ENCODE peak calls at places on chromosomes 1 and 21, in five cellular contexts. One of them, this sample, is unnamed.

GRCh38 chr1:247576514-247576913 is 11.6 kb upstream of the OR2G2 start:
- DNase-seq in SK-N-SH: peak; percentile 10
- DNase-seq in K562: no peak
- DNase-seq in H1: no peak
- DNase-seq in GM12878: no peak
- DNase-seq in this sample: peak; percentile 4

GRCh38 chr1:96472471-96472870 is 249.1 kb upstream of the PTBP2 start:
- DNase-seq in SK-N-SH: no peak
- DNase-seq in K562: no peak
- DNase-seq in H1: no peak
- DNase-seq in GM12878: no peak
- DNase-seq in this sample: no peak

GRCh38 chr1:24728982-24729381 is 16.3 kb upstream of the CLIC4 start:
- DNase-seq in SK-N-SH: no peak
- DNase-seq in K562: no peak
- DNase-seq in H1: no peak
- DNase-seq in GM12878: no peak
- DNase-seq in this sample: no peak

GRCh38 chr1:95520390-95520789 is 286.4 kb downstream of the RWDD3 start:
- DNase-seq in SK-N-SH: no peak
- DNase-seq in K562: no peak
- DNase-seq in H1: no peak
- DNase-seq in GM12878: no peak
- DNase-seq in this sample: no peak

GRCh38 chr1:42893064-42893463 is 46.7 kb downstream of the ZNF691 start:
- DNase-seq in SK-N-SH: no peak
- DNase-seq in K562: no peak
- DNase-seq in H1: no peak
- DNase-seq in GM12878: no peak
- DNase-seq in this sample: no peak

GRCh38 chr1:206609229-206609991 is 2.9 kb downstream of the EIF2D start:
- DNase-seq in SK-N-SH: no peak
- DNase-seq in K562: no peak
- DNase-seq in H1: no peak
- DNase-seq in GM12878: peak; percentile 71
- DNase-seq in this sample: no peak

GRCh38 chr1:57112148-57112547 is 146.3 kb upstream of the C8B start:
- DNase-seq in SK-N-SH: no peak
- DNase-seq in K562: no peak
- DNase-seq in H1: no peak
- DNase-seq in GM12878: no peak
- DNase-seq in this sample: no peak

GRCh38 chr1:24142546-24143431 is at the start of gene IL22RA1:
- DNase-seq in SK-N-SH: no peak
- DNase-seq in K562: no peak
- DNase-seq in H1: no peak
- DNase-seq in GM12878: no peak
- DNase-seq in this sample: peak; percentile 34

GRCh38 chr1:239270509-239270908 is 115.9 kb upstream of the CHRM3 start:
- DNase-seq in SK-N-SH: no peak
- DNase-seq in K562: no peak
- DNase-seq in H1: no peak
- DNase-seq in GM12878: no peak
- DNase-seq in this sample: no peak

GRCh38 chr1:41533016-41533730 is 48.7 kb upstream of the EDN2 start:
- DNase-seq in SK-N-SH: no peak
- DNase-seq in K562: no peak
- DNase-seq in H1: no peak
- DNase-seq in GM12878: no peak
- DNase-seq in this sample: no peak

GRCh38 chr1:62406576-62406975 is 30.3 kb upstream of the USP1 start:
- DNase-seq in SK-N-SH: no peak
- DNase-seq in K562: no peak
- DNase-seq in H1: no peak
- DNase-seq in GM12878: no peak
- DNase-seq in this sample: no peak

GRCh38 chr21:29260461-29260860 is 38.3 kb upstream of the BACH1 start:
- DNase-seq in SK-N-SH: no peak
- DNase-seq in K562: no peak
- DNase-seq in H1: no peak
- DNase-seq in GM12878: no peak
- DNase-seq in this sample: no peak

GRCh38 chr1:65343286-65343685 is 33.9 kb downstream of the DNAJC6 start:
- DNase-seq in SK-N-SH: no peak
- DNase-seq in K562: no peak
- DNase-seq in H1: no peak
- DNase-seq in GM12878: no peak
- DNase-seq in this sample: no peak

GRCh38 chr1:151539321-151540020 is 638 bp upstream of the TUFT1 start:
- DNase-seq in SK-N-SH: no peak
- DNase-seq in K562: peak; percentile 66
- DNase-seq in H1: no peak
- DNase-seq in GM12878: peak; percentile 26
- DNase-seq in this sample: peak; percentile 95

GRCh38 chr1:101409102-101409501 is 172.3 kb downstream of the S1PR1 start:
- DNase-seq in SK-N-SH: no peak
- DNase-seq in K562: no peak
- DNase-seq in H1: no peak
- DNase-seq in GM12878: no peak
- DNase-seq in this sample: no peak

GRCh38 chr1:65109515-65109914 is 38.5 kb upstream of the AK4 start:
- DNase-seq in SK-N-SH: peak; percentile 17
- DNase-seq in K562: no peak
- DNase-seq in H1: no peak
- DNase-seq in GM12878: no peak
- DNase-seq in this sample: no peak

GRCh38 chr1:7333094-7333493 is 438.0 kb upstream of the VAMP3 start:
- DNase-seq in SK-N-SH: no peak
- DNase-seq in K562: no peak
- DNase-seq in H1: no peak
- DNase-seq in GM12878: no peak
- DNase-seq in this sample: no peak

GRCh38 chr1:44147582-44147981 is 6.2 kb upstream of the KLF18 start:
- DNase-seq in SK-N-SH: no peak
- DNase-seq in K562: no peak
- DNase-seq in H1: no peak
- DNase-seq in GM12878: no peak
- DNase-seq in this sample: no peak

GRCh38 chr1:108017698-108018097 is 52.7 kb upstream of the VAV3 start:
- DNase-seq in SK-N-SH: no peak
- DNase-seq in K562: no peak
- DNase-seq in H1: no peak
- DNase-seq in GM12878: no peak
- DNase-seq in this sample: no peak

GRCh38 chr1:2025491-2025981 is 6.4 kb downstream of the GABRD start:
- DNase-seq in SK-N-SH: no peak
- DNase-seq in K562: no peak
- DNase-seq in H1: no peak
- DNase-seq in GM12878: no peak
- DNase-seq in this sample: no peak

GRCh38 chr1:114272593-114272992 is 118.9 kb upstream of the SYT6 start:
- DNase-seq in SK-N-SH: no peak
- DNase-seq in K562: no peak
- DNase-seq in H1: no peak
- DNase-seq in GM12878: no peak
- DNase-seq in this sample: no peak

GRCh38 chr1:235996048-235996785 is 68.7 kb downstream of the NID1 start:
- DNase-seq in SK-N-SH: no peak
- DNase-seq in K562: no peak
- DNase-seq in H1: no peak
- DNase-seq in GM12878: no peak
- DNase-seq in this sample: no peak

GRCh38 chr1:22971161-22972062 is 1.3 kb downstream of the LACTBL1 start:
- DNase-seq in SK-N-SH: no peak
- DNase-seq in K562: no peak
- DNase-seq in H1: no peak
- DNase-seq in GM12878: no peak
- DNase-seq in this sample: no peak

GRCh38 chr1:154263465-154264332 is 8.7 kb upstream of the HAX1 start:
- DNase-seq in SK-N-SH: no peak
- DNase-seq in K562: no peak
- DNase-seq in H1: no peak
- DNase-seq in GM12878: no peak
- DNase-seq in this sample: no peak

GRCh38 chr1:51946300-51946699 is 44.2 kb downstream of the RAB3B start:
- DNase-seq in SK-N-SH: no peak
- DNase-seq in K562: no peak
- DNase-seq in H1: no peak
- DNase-seq in GM12878: no peak
- DNase-seq in this sample: no peak

GRCh38 chr1:180510882-180511281 is 8.5 kb upstream of the ACBD6 start:
- DNase-seq in SK-N-SH: no peak
- DNase-seq in K562: no peak
- DNase-seq in H1: no peak
- DNase-seq in GM12878: no peak
- DNase-seq in this sample: no peak

GRCh38 chr1:180504186-180504585 is 1.8 kb upstream of the ACBD6 start:
- DNase-seq in SK-N-SH: no peak
- DNase-seq in K562: no peak
- DNase-seq in H1: no peak
- DNase-seq in GM12878: no peak
- DNase-seq in this sample: no peak

GRCh38 chr1:180508725-180509097 is 6.3 kb upstream of the ACBD6 start:
- DNase-seq in SK-N-SH: no peak
- DNase-seq in K562: no peak
- DNase-seq in H1: no peak
- DNase-seq in GM12878: no peak
- DNase-seq in this sample: no peak

GRCh38 chr1:180505732-180506335 is 3.5 kb upstream of the ACBD6 start:
- DNase-seq in SK-N-SH: no peak
- DNase-seq in K562: no peak
- DNase-seq in H1: no peak
- DNase-seq in GM12878: no peak
- DNase-seq in this sample: peak; percentile 24

GRCh38 chr1:180507826-180508724 is 5.7 kb upstream of the ACBD6 start:
- DNase-seq in SK-N-SH: peak; percentile 30
- DNase-seq in K562: peak; percentile 60
- DNase-seq in H1: no peak
- DNase-seq in GM12878: no peak
- DNase-seq in this sample: no peak
- TF ChIP-seq RAD21 in SK-N-SH: no peak
- TF ChIP-seq RAD21 in K562: no peak
- TF ChIP-seq RAD21 in H1: no peak
- TF ChIP-seq RAD21 in GM12878: no peak
- TF ChIP-seq RAD21 in this sample: no peak

GRCh38 chr1:27959792-27960603 is at the start of gene XKR8:
- DNase-seq in SK-N-SH: no peak
- DNase-seq in K562: peak; percentile 87
- DNase-seq in H1: peak; percentile 92
- DNase-seq in GM12878: peak; percentile 31
- DNase-seq in this sample: peak; percentile 70
- TF ChIP-seq YY1 in SK-N-SH: no peak
- TF ChIP-seq YY1 in K562: no peak
- TF ChIP-seq YY1 in H1: peak; percentile 49
- TF ChIP-seq YY1 in GM12878: no peak
- TF ChIP-seq YY1 in this sample: no peak

GRCh38 chr1:38327559-38327973 is 281.0 kb upstream of the POU3F1 start:
- DNase-seq in SK-N-SH: no peak
- DNase-seq in K562: no peak
- DNase-seq in H1: no peak
- DNase-seq in GM12878: no peak
- DNase-seq in this sample: no peak
- TF ChIP-seq RAD21 in SK-N-SH: no peak
- TF ChIP-seq RAD21 in K562: no peak
- TF ChIP-seq RAD21 in H1: no peak
- TF ChIP-seq RAD21 in GM12878: no peak
- TF ChIP-seq RAD21 in this sample: no peak

GRCh38 chr1:202106340-202107284 is 16.1 kb upstream of the GPR37L1 start:
- DNase-seq in SK-N-SH: no peak
- DNase-seq in K562: peak; percentile 93
- DNase-seq in H1: no peak
- DNase-seq in GM12878: no peak
- DNase-seq in this sample: peak; percentile 65
- TF ChIP-seq YY1 in SK-N-SH: no peak
- TF ChIP-seq YY1 in K562: no peak
- TF ChIP-seq YY1 in H1: no peak
- TF ChIP-seq YY1 in GM12878: no peak
- TF ChIP-seq YY1 in this sample: no peak

GRCh38 chr21:42401164-42401563 is 2.5 kb upstream of the UBASH3A start:
- DNase-seq in SK-N-SH: no peak
- DNase-seq in K562: no peak
- DNase-seq in H1: no peak
- DNase-seq in GM12878: no peak
- DNase-seq in this sample: no peak
- TF ChIP-seq RAD21 in SK-N-SH: no peak
- TF ChIP-seq RAD21 in K562: no peak
- TF ChIP-seq RAD21 in H1: no peak
- TF ChIP-seq RAD21 in GM12878: no peak
- TF ChIP-seq RAD21 in this sample: no peak

DNA sequence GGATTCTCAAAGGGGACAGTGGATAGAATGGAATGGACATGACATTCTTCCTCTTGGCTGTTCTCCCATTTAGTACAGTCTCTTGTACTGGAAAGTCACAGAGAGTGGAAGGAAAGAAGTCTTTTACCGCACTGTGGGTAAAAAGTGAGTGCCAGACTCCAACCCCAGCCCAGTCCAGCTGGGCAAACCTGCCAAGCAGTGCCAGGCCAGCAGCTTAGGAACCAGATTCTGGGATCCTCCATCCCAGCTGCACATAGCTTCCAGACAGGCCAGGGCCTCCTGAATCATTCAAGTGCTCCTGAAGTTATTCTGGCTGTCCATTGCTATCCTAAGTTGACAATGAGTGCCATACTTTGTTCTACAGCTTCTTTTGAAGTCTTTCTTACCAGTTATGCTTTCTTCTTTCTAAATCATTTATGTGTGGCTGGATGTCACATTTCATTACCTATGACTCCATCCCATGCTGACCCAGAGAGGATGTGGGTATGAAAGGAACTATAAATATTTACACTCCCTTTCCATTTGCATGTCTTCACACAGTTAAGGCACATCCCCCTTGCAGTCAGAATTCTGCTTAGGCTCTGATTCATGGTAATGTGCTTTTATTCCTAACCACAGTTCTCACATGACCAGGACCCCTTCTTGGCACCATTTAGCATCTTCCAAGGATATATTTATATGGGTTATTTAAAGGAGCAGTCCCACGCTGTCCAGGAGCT is 88.9 kb downstream of the AK5 start:
- DNase-seq in SK-N-SH: no peak
- DNase-seq in K562: no peak
- DNase-seq in H1: no peak
- DNase-seq in GM12878: no peak
- DNase-seq in this sample: no peak
- TF ChIP-seq YY1 in SK-N-SH: peak; percentile 21
- TF ChIP-seq YY1 in K562: no peak
- TF ChIP-seq YY1 in H1: no peak
- TF ChIP-seq YY1 in GM12878: no peak
- TF ChIP-seq YY1 in this sample: no peak

GRCh38 chr1:186875874-186876273 is 47.1 kb downstream of the PLA2G4A start:
- DNase-seq in SK-N-SH: no peak
- DNase-seq in K562: no peak
- DNase-seq in H1: no peak
- DNase-seq in GM12878: no peak
- DNase-seq in this sample: no peak
- TF ChIP-seq RAD21 in SK-N-SH: no peak
- TF ChIP-seq RAD21 in K562: no peak
- TF ChIP-seq RAD21 in H1: no peak
- TF ChIP-seq RAD21 in GM12878: no peak
- TF ChIP-seq RAD21 in this sample: no peak

GRCh38 chr21:31802331-31802730 is 70.4 kb upstream of the SCAF4 start:
- DNase-seq in SK-N-SH: no peak
- DNase-seq in K562: no peak
- DNase-seq in H1: no peak
- DNase-seq in GM12878: no peak
- DNase-seq in this sample: no peak
- TF ChIP-seq YY1 in SK-N-SH: no peak
- TF ChIP-seq YY1 in K562: no peak
- TF ChIP-seq YY1 in H1: no peak
- TF ChIP-seq YY1 in GM12878: no peak
- TF ChIP-seq YY1 in this sample: no peak

This sample was measured in HCT116.